ENCODE peak calls at places on chromosomes 12 and 14, in nine cellular contexts. Q, M, V, F, B, E, R, K and D are unnamed samples. For H3K36me3, the result is how much of the 10 kb centered on the place peaks cover.

GRCh38 chr14:59688224-59689170 is 111.9 kb upstream of the CCDC175 start:
- DNase-seq in M (peak), R (no peak), K (no peak), Q (no peak), B (peak), F (no peak), E (peak), V (peak), D (no peak)

GRCh38 chr14:101820283-101820798 is 58.8 kb downstream of the PPP2R5C start:
- DNase-seq in F (no peak), E (no peak), K (no peak), R (no peak), M (no peak), V (no peak), Q (no peak), B (no peak), D (no peak)

GRCh38 chr14:53168786-53169185 is 15.7 kb upstream of the DDHD1 start:
- DNase-seq in E (no peak), K (no peak), Q (no peak), B (no peak), V (no peak), R (no peak), F (no peak), M (no peak), D (no peak)

GRCh38 chr12:28189774-28190320 is 409 bp upstream of the CCDC91 start:
- DNase-seq in E (no peak), M (no peak), F (peak), Q (no peak), B (no peak), V (no peak), K (no peak), R (no peak), D (no peak)

GRCh38 chr12:65651060-65651459 is 173.2 kb upstream of the HMGA2 start:
- DNase-seq in Q (no peak), M (no peak), K (no peak), R (no peak), F (no peak), B (no peak), E (no peak), V (no peak), D (no peak)

GRCh38 chr12:54195736-54196347 is 7.1 kb upstream of the SMUG1 start:
- DNase-seq in B (no peak), R (no peak), V (peak), Q (no peak), M (no peak), K (peak), E (no peak), F (no peak), D (no peak)

GRCh38 chr12:39722511-39722910 is 102.9 kb upstream of the ABCD2 start:
- DNase-seq in M (no peak), B (no peak), F (no peak), R (no peak), V (no peak), Q (no peak), K (no peak), E (no peak), D (no peak)

GRCh38 chr12:107404981-107405380 is 280.6 kb upstream of the PWP1 start:
- DNase-seq in B (no peak), Q (no peak), F (no peak), V (peak), K (no peak), E (no peak), M (peak), R (no peak), D (no peak)

GRCh38 chr14:54366726-54367707 is 29.8 kb upstream of the CDKN3 start:
- DNase-seq in Q (no peak), V (peak), M (peak), E (no peak), B (peak), F (no peak), K (no peak), R (no peak), D (no peak)

GRCh38 chr12:119444462-119445044 is 110.0 kb downstream of the CCDC60 start:
- DNase-seq in Q (no peak), F (peak), K (no peak), R (no peak), V (peak), M (peak), B (peak), E (no peak), D (no peak)

GRCh38 chr12:115312901-115313300 is 628.9 kb upstream of the TBX3 start:
- DNase-seq in V (no peak), K (no peak), E (no peak), F (no peak), M (no peak), R (no peak), B (no peak), Q (no peak), D (no peak)

GRCh38 chr12:87679262-87679661 is 349.9 kb downstream of the C12orf50 start:
- DNase-seq in M (no peak), Q (no peak), B (no peak), E (no peak), K (no peak), R (no peak), F (no peak), V (no peak), D (no peak)

GRCh38 chr14:93733231-93733630 is 55.1 kb downstream of the PRIMA1 start:
- DNase-seq in E (no peak), F (no peak), B (peak), M (no peak), V (peak), Q (no peak), R (no peak), K (peak), D (no peak)

DNA sequence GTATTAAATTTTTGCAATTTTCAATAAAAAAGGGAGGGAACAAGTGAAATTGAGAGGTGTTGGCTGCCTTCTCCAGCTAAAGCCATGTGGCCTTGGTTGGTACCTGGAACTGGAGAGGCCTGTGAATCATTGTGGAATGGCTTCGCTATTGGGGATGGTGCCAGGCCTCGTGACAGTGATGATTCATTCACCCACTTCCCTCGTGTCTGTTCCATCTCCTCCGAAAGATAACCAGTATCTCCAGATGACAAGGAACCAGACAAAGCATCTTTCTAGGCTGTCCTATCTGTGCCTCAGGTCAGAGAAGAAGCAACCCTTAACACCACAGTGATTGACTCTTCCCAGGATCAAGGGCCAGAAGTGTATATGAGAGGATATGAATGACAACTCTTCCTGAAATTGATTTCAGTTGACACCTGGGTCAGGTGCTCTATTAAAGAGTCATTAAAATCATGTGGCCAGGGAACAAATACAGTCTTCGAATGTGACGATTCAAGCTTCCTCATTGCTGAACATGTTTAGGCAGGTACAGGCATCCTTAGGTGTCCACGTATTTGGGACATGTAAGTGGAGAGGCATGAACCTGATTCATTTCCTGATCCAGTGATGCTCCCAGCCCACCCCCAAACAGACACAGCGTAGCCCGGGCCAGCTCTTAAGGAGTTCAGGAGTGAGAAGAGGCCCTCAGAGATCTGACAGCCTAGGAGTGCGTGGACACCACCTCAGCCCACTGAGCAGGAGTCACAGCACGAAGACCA is at the start of gene RNASE7:
- DNase-seq in M (no peak), B (no peak), K (no peak), R (no peak), E (no peak), V (no peak), F (no peak), Q (no peak), D (no peak)
- TF ChIP-seq EP300 in M (no peak), B (no peak), K (no peak), R (no peak), E (no peak), V (no peak), F (no peak), Q (no peak), D (no peak)

DNA sequence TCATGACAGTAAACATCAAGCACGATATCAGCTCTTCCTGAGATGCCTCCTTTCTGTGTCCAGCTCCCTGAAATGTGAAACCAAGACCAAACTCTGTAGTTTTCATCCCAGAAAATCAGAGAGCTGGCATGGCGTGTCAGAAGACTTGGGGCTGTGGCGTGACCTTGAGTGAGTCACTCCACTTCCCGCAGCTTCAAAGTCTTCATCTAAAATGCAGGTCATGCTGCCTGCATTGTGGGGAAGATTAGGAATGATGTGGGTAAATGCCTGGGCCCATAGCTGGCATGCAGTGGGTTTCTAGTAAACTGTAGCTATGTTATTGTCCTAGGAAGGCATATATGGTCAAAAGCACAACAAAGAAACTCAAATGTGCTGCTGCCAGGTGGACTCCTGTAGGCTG is 28.8 kb downstream of the OAS2 start:
- DNase-seq in B (no peak), Q (no peak), V (no peak), K (no peak), E (no peak), R (no peak), M (no peak), F (no peak), D (no peak)
- H3K36me3 ChIP-seq in B (under half), Q (half or more), V (under half), K (half or more), E (under half), R (under half), M (under half), F (under half), D (half or more)

DNA sequence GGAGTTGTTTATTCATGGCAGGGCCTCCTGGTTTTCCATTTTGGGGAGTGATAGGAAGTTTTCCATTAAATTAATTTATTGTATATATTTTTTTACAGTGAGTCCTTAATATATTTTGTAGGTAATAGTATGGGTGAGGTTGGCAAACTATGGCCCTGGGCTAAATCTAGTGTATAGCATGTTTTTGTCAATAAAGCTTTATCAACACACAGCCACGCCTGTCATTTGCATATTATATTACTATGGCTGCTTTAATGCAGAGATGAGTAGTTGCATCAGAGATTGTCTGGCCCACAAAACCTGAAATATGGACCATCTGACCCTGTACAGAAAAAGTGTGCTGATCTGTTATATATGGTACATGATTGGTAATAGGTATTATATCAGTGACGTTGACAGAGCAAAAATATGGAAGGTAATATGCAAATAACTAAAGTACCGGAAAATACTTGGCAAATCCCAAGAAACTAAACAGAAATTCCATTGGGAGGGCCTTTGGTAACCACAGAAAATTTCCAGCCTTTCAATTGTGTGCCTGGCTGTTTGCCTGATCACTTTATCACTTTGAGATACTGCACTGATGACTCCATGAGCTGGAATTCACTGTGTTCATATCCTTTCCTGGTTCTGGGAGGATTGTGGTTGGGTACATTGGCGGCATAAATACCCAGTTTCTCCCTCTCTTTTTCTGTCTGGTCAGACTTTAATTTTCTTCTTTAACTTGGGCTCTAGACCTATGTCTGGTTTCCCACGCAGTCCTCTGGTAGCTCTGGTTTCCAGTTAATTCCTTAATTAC is 61.7 kb upstream of the RFLNA start:
- DNase-seq in M (no peak), R (no peak), K (no peak), F (no peak), E (no peak), B (peak), V (no peak), Q (no peak), D (no peak)
- TF ChIP-seq EP300 in M (no peak), R (no peak), K (no peak), F (no peak), E (no peak), B (no peak), V (no peak), Q (no peak), D (no peak)

GRCh38 chr14:61726772-61727658 is 31.7 kb downstream of the HIF1A start:
- DNase-seq in E (no peak), K (no peak), F (no peak), Q (no peak), V (no peak), B (no peak), M (no peak), R (no peak), D (no peak)
- H3K36me3 ChIP-seq in E (under half), K (half or more), F (under half), Q (half or more), V (half or more), B (under half), M (under half), R (under half), D (half or more)

DNA sequence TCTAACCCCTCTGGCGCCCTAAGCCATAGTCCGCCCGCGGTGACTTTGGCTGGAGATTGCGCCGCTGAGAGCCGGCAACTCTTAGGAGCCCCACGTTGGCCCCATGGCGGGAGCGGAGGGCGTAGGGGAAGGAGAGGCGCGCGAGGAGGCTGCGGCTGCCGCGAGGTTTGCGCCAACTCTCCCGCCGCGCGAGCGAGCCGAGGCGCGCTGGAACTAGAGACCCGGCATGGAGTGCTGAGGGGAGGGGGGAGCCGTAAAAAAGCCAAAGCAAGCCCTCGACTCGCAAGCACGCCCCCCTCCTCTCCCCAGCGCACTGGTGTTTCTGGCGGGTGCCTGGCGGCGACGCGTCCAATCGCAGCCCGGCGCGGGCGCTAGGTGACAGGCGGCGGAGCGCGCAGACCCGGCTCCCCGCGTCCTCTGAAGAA is at the start of gene SYT10:
- DNase-seq in R (no peak), K (peak), F (no peak), Q (no peak), B (no peak), E (no peak), M (no peak), V (peak), D (no peak)
- TF ChIP-seq EP300 in R (no peak), K (no peak), F (no peak), Q (no peak), B (no peak), E (no peak), M (no peak), V (no peak), D (no peak)

DNA sequence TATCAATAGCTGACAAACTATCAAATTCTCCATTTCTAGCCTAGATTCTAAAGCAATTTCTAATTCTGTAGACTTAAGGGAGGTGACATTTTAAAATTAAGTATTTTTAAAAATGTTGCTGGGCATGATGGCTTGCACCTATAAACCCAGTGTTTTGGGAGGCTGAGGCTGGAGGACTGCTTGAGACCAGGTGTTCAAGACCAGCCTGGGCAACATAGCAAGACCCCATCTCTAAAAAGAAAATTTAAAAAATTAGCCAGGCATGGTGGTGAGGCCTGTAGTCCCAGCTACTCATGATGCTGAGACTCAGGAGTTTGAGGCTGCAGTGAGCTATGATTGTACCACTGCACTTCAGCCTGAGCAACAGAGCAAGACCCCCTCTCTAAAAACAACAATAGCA is 15.1 kb downstream of the MGST1 start:
- DNase-seq in Q (no peak), E (no peak), M (no peak), R (no peak), B (no peak), V (no peak), K (no peak), F (no peak), D (no peak)
- H3K36me3 ChIP-seq in Q (under half), E (under half), M (under half), R (under half), B (under half), V (under half), K (under half), F (under half), D (under half)

GRCh38 chr12:21984375-21984774 is 43.1 kb upstream of the ABCC9 start:
- DNase-seq in B (no peak), F (no peak), Q (no peak), K (no peak), V (no peak), E (no peak), M (no peak), R (no peak), D (no peak)

GRCh38 chr12:21985155-21985554 is 43.9 kb upstream of the ABCC9 start:
- DNase-seq in F (no peak), K (no peak), Q (no peak), E (no peak), V (no peak), M (no peak), R (no peak), B (no peak), D (no peak)

GRCh38 chr12:21989819-21990412 is 48.7 kb upstream of the ABCC9 start:
- DNase-seq in Q (no peak), R (no peak), F (no peak), M (no peak), V (peak), E (peak), B (no peak), K (no peak), D (no peak)

GRCh38 chr12:21988619-21989018 is 47.4 kb upstream of the ABCC9 start:
- DNase-seq in R (no peak), V (no peak), M (no peak), E (no peak), F (no peak), K (no peak), Q (no peak), B (no peak), D (no peak)

GRCh38 chr12:21987786-21988185 is 46.6 kb upstream of the ABCC9 start:
- DNase-seq in B (no peak), F (no peak), M (no peak), R (no peak), V (no peak), E (no peak), K (no peak), Q (no peak), D (no peak)
- TF ChIP-seq EP300 in B (no peak), F (no peak), M (no peak), R (no peak), V (no peak), E (no peak), K (no peak), Q (no peak), D (no peak)

GRCh38 chr14:102985665-102986064 is 63.2 kb downstream of the AMN start:
- DNase-seq in R (no peak), Q (no peak), M (no peak), E (no peak), V (no peak), K (no peak), B (no peak), F (no peak), D (no peak)

GRCh38 chr14:102980409-102980810 is 57.9 kb downstream of the AMN start:
- DNase-seq in E (no peak), Q (no peak), M (no peak), B (no peak), V (no peak), F (no peak), R (no peak), K (no peak), D (no peak)

GRCh38 chr14:102982852-102983470 is 60.5 kb downstream of the AMN start:
- DNase-seq in E (no peak), M (no peak), F (no peak), V (no peak), R (peak), Q (no peak), B (no peak), K (no peak), D (no peak)

GRCh38 chr14:102984336-102985102 is 62.1 kb downstream of the AMN start:
- DNase-seq in F (no peak), B (no peak), R (no peak), E (no peak), V (no peak), M (no peak), Q (no peak), K (no peak), D (no peak)

DNA sequence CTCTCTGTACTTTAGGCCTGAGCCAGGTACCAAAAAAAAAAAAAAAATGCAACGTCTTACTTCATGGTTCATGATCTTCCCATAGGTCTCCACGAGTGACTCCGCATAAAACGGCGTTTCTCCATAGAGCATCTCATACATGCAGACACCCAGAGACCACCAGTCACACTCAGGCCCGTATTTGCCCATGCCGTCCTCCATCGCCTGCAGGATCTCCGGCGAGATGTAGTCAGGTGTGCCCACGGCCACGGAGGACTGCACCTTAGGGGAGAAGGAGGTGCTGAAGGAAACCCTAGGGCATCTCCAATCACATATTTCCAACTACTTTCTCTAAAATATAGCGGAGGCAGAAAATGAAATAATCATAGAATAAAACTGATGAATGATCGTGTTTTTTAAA is 61.0 kb downstream of the AMN start:
- DNase-seq in B (no peak), R (peak), F (no peak), K (no peak), M (no peak), V (no peak), E (no peak), Q (no peak), D (no peak)
- H3K36me3 ChIP-seq in B (half or more), R (half or more), F (under half), K (half or more), M (under half), V (under half), E (under half), Q (half or more), D (half or more)